ENCODE peak calls at places on chromosomes 16 and 17, in four cellular contexts. W, I, S and P are unnamed samples.

GRCh38 chr17:73342057-73342522 is 30.3 kb upstream of the CDC42EP4 start:
- DNase-seq in W (peak), I (peak), S (peak), P (peak)

GRCh38 chr17:51371732-51372151 is 111.4 kb downstream of the UTP18 start:
- DNase-seq in W (peak), I (peak), S (peak), P (no peak)

GRCh38 chr17:33163827-33164555 is 129.1 kb downstream of the ASIC2 start:
- DNase-seq in W (no peak), I (no peak), S (no peak), P (no peak)

GRCh38 chr17:58324409-58325288 is 3.9 kb downstream of the TSPOAP1 start:
- DNase-seq in W (peak), I (no peak), S (no peak), P (no peak)

GRCh38 chr16:84239186-84239790 is 524 bp downstream of the KCNG4 start:
- DNase-seq in W (no peak), I (no peak), S (peak), P (no peak)

GRCh38 chr17:61205931-61206330 is 193.7 kb upstream of the TBX2 start:
- DNase-seq in W (no peak), I (no peak), S (no peak), P (no peak)

GRCh38 chr17:79820959-79821330 is 18.3 kb downstream of the CBX4 start:
- DNase-seq in W (no peak), I (no peak), S (no peak), P (no peak)

GRCh38 chr16:69451166-69451565 is 26.7 kb downstream of the CYB5B start:
- DNase-seq in W (no peak), I (no peak), S (no peak), P (no peak)

GRCh38 chr16:17316005-17316404 is 154.8 kb downstream of the XYLT1 start:
- DNase-seq in W (no peak), I (no peak), S (no peak), P (no peak)

GRCh38 chr16:55039511-55039910 is 108.8 kb downstream of the IRX5 start:
- DNase-seq in W (no peak), I (no peak), S (no peak), P (no peak)

GRCh38 chr17:77854083-77854758 is 104.3 kb upstream of the TNRC6C start:
- DNase-seq in W (no peak), I (no peak), S (no peak), P (no peak)

GRCh38 chr16:89358030-89359005 is 132.0 kb downstream of the ANKRD11 start:
- DNase-seq in W (no peak), I (no peak), S (peak), P (peak)

GRCh38 chr17:19485800-19486340 is 47.8 kb upstream of the SLC47A1 start:
- DNase-seq in W (no peak), I (no peak), S (no peak), P (no peak)

GRCh38 chr17:68289936-68290267 is 1.0 kb downstream of the SLC16A6 start:
- DNase-seq in W (no peak), I (no peak), S (no peak), P (no peak)
- TF ChIP-seq POLR2A in W (no peak), I (no peak), S (no peak), P (no peak)

DNA sequence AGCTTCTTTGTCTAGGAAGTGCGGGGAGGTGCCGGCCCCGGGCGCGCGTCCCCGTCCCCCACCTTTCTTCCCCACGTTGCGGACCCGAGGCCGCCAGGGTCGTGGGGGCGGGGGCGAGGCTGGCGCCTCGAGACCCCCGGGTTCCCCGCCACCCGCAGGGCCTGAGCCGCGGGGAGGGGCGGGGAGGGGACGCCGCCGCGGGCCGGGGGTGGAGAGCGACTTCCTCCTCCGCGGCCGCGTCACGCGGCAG is 1.8 kb upstream of the ACTG1 start:
- DNase-seq in W (no peak), I (no peak), S (no peak), P (no peak)
- TF ChIP-seq POLR2A in W (no peak), I (no peak), S (no peak), P (peak)

GRCh38 chr17:42577532-42578281 is at the start of gene PSMC3IP:
- DNase-seq in W (peak), I (peak), S (peak), P (peak)
- TF ChIP-seq POLR2A in W (peak), I (peak), S (peak), P (peak)

GRCh38 chr17:39765159-39765558 is 27.4 kb downstream of the GRB7 start:
- DNase-seq in W (no peak), I (no peak), S (no peak), P (no peak)

GRCh38 chr17:39769974-39770587 is 32.3 kb downstream of the GRB7 start:
- DNase-seq in W (peak), I (no peak), S (no peak), P (no peak)

GRCh38 chr17:39763046-39763800 is 25.5 kb downstream of the GRB7 start:
- DNase-seq in W (no peak), I (no peak), S (no peak), P (no peak)

GRCh38 chr17:39765766-39766165 is 28.0 kb downstream of the GRB7 start:
- DNase-seq in W (no peak), I (no peak), S (no peak), P (no peak)

DNA sequence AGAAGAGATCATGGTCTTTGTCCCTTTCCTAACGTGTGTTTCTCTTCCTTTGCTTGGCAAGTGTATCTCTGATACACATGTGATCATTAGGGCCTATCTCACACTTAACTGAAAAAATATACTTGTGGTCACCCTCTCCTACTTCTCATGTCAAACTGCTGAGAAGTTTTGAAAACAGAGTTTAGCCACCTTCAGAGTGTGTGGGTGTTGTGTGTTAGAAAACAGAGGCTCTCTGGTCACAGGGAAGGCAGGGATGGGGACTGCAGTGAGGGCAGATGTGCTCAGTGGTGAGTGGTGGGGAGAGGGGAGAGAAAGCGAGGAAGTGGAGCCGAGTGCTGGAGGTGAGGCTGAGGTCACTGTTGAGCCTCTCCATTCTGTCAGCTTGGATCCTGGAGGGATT is 29.4 kb downstream of the GRB7 start:
- DNase-seq in W (no peak), I (no peak), S (no peak), P (no peak)
- TF ChIP-seq POLR2A in W (no peak), I (no peak), S (no peak), P (no peak)

GRCh38 chr16:3135120-3135715 is 389 bp downstream of the ZNF213 start:
- DNase-seq in W (no peak), I (no peak), S (no peak), P (no peak)
- TF ChIP-seq POLR2A in W (no peak), I (peak), S (no peak), P (no peak)

DNA sequence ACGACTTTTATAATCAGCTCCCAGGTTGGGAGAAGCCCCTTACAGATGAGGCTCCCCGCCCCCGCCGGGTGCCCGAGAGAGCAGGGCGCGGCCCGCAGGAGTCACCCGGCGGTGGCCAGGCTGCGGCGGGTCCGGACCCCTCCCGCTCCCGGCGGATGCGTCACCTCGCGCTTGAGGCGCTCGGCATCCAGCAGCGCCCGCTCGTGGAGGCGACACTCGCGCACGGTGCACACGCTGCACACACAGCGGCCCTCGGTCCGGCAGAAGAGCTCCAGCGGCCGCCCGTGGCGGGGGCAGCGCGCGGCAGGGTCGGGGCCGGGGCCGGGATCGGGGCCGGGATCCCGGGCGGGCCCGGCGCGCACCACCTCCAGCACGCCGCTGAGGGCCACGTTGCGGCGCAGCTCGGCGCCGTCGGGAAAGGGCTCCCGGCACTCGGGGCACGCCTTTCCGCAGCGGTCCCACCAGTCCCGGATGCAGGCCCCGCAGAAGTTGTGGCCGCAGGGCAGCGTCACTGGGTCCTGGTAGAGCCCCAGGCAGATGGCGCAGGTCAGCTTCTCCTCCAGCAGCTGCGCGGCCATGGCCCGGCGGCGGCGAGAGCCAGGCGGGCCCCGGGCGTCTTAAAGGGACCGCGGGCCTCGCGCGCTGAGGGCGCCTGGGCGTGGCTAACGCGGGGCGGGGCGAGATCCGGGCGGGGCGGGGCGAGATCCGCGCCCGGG is at the start of gene TRIM65:
- DNase-seq in W (peak), I (peak), S (peak), P (peak)
- TF ChIP-seq POLR2A in W (peak), I (peak), S (peak), P (peak)

DNA sequence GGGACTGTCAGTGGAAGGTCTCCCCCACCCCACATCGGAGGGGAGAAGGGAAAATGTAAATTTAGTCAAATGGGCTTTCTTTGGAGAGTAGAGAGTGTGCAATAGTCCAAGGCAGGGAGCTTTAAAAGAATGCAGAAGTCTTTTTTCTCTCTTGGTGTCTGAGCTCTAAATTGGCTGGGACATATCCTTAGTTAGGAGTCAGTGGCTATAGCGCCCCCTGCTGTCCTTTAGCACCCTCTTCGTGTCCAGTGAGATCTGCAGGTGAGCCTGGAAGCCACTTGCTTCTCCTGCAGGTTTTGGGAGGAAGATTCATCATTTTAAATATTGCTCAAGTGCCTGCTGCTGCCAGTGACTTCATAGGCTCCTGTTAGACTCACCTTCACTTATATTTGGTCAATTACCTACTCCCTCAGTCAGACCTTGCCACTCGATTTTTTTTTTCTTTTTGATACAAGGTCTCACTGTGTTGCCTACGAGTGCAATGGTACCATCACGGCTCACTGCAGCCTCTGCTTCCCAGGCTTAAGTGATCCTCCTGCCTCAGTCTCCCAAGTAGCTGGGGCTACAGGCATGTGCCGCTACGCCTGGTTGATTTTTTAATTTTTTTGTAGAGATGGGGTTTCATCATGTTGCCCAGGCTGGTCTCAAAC is 174.8 kb downstream of the PRKCB start:
- DNase-seq in W (peak), I (peak), S (peak), P (peak)
- TF ChIP-seq POLR2A in W (no peak), I (no peak), S (no peak), P (no peak)

DNA sequence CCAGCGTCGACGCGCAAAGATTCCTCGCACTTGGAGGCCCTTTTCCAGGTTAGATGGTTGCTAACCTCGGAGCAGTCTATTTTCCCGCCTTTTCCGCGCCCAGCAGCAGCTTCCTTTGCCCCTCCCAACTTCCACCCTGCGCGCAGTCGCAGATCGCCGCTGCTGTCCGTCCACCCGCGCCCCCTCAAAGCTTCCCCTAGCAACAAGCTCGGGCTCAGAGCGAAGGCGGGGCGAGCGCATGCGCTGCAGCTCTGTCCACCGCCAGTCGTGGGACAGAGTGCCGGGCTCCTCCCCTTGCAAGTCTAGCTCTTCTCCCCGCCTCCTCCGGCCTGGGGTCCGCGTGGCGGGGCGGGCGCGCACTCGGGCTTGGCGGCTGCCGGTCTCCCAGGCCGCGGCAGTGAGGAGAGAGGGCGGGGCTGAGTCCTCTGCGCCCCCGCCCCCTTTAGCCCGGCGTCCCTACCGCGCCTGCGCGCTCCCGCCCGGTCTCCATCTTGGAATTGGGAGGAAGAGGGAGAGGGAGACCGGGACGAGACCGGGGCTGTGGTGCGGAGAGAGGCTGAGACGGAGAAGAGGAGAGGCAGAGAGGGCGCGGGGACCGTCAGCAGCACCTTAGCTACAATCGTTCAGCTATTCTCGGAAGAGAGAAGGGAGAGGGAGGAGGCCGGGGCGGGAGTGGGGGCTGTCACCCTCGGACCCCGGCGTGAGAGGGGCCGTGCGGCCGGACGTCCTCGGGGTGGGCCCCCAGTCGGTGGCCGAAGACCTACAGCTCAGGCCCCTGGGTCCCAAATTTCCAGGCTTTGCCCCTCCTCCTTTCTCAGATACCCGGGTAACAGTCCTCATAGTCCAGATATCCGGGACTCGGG is at the start of gene TAOK2:
- DNase-seq in W (peak), I (peak), S (peak), P (peak)
- TF ChIP-seq POLR2A in W (peak), I (peak), S (peak), P (peak)